ENCODE peak calls at places on chromosomes 1 and 21, in four cellular contexts. One of them, this sample, is unnamed.

GRCh38 chr1:3752400-3752945 is at the start of gene CCDC27:
- DNase-seq in H1: no peak
- DNase-seq in K562: no peak
- DNase-seq in SK-N-SH: no peak
- DNase-seq in this sample: no peak

GRCh38 chr1:61955261-61955660 is 213.0 kb downstream of the PATJ start:
- DNase-seq in H1: no peak
- DNase-seq in K562: no peak
- DNase-seq in SK-N-SH: no peak
- DNase-seq in this sample: no peak

GRCh38 chr1:213564215-213564659 is 423.5 kb upstream of the PROX1 start:
- DNase-seq in H1: no peak
- DNase-seq in K562: no peak
- DNase-seq in SK-N-SH: no peak
- DNase-seq in this sample: no peak

GRCh38 chr21:46141767-46142580 is 13.4 kb downstream of the FTCD start:
- DNase-seq in H1: no peak
- DNase-seq in K562: no peak
- DNase-seq in SK-N-SH: no peak
- DNase-seq in this sample: no peak

GRCh38 chr1:234980657-234981396 is 147.8 kb downstream of the TOMM20 start:
- DNase-seq in H1: no peak
- DNase-seq in K562: no peak
- DNase-seq in SK-N-SH: peak; percentile 39
- DNase-seq in this sample: peak; percentile 85

GRCh38 chr1:18901147-18901951 is 1.0 kb downstream of the ALDH4A1 start:
- DNase-seq in H1: no peak
- DNase-seq in K562: no peak
- DNase-seq in SK-N-SH: no peak
- DNase-seq in this sample: no peak

GRCh38 chr1:41152622-41153044 is 89.5 kb downstream of the SCMH1 start:
- DNase-seq in H1: no peak
- DNase-seq in K562: no peak
- DNase-seq in SK-N-SH: no peak
- DNase-seq in this sample: no peak

GRCh38 chr1:221741364-221741970 is 422 bp downstream of the DUSP10 start:
- DNase-seq in H1: no peak
- DNase-seq in K562: peak; percentile 31
- DNase-seq in SK-N-SH: peak; percentile 56
- DNase-seq in this sample: no peak

GRCh38 chr21:21664871-21665270 is 666.7 kb downstream of the NCAM2 start:
- DNase-seq in H1: no peak
- DNase-seq in K562: no peak
- DNase-seq in SK-N-SH: no peak
- DNase-seq in this sample: no peak

GRCh38 chr1:60765204-60765603 is 317.2 kb upstream of the NFIA start:
- DNase-seq in H1: no peak
- DNase-seq in K562: peak; percentile 58
- DNase-seq in SK-N-SH: peak; percentile 32
- DNase-seq in this sample: no peak

GRCh38 chr1:153774780-153775431 is at the start of gene SLC27A3:
- DNase-seq in H1: peak; percentile 75
- DNase-seq in K562: peak; percentile 87
- DNase-seq in SK-N-SH: peak; percentile 88
- DNase-seq in this sample: no peak

GRCh38 chr1:106456832-106457231 is 599.6 kb upstream of the PRMT6 start:
- DNase-seq in H1: no peak
- DNase-seq in K562: no peak
- DNase-seq in SK-N-SH: no peak
- DNase-seq in this sample: no peak

GRCh38 chr21:41691205-41692203 is 75.3 kb downstream of the RIPK4 start:
- DNase-seq in H1: no peak
- DNase-seq in K562: no peak
- DNase-seq in SK-N-SH: no peak
- DNase-seq in this sample: no peak

GRCh38 chr1:40782371-40782956 is 1.1 kb upstream of the KCNQ4 start:
- DNase-seq in H1: peak; percentile 76
- DNase-seq in K562: no peak
- DNase-seq in SK-N-SH: no peak
- DNase-seq in this sample: no peak

GRCh38 chr21:41931041-41931451 is 22.8 kb downstream of the C2CD2 start:
- DNase-seq in H1: no peak
- DNase-seq in K562: no peak
- DNase-seq in SK-N-SH: no peak
- DNase-seq in this sample: no peak

GRCh38 chr1:184882649-184883303 is 91.5 kb downstream of the NIBAN1 start:
- DNase-seq in H1: no peak
- DNase-seq in K562: no peak
- DNase-seq in SK-N-SH: no peak
- DNase-seq in this sample: no peak

GRCh38 chr1:115507256-115507589 is 134.5 kb upstream of the VANGL1 start:
- DNase-seq in H1: no peak
- DNase-seq in K562: no peak
- DNase-seq in SK-N-SH: peak; percentile 52
- DNase-seq in this sample: no peak

GRCh38 chr1:109134423-109134822 is 20.5 kb downstream of the ELAPOR1 start:
- DNase-seq in H1: no peak
- DNase-seq in K562: peak; percentile 71
- DNase-seq in SK-N-SH: no peak
- DNase-seq in this sample: no peak

GRCh38 chr1:183783896-183784637 is 20.9 kb upstream of the RGL1 start:
- DNase-seq in H1: no peak
- DNase-seq in K562: no peak
- DNase-seq in SK-N-SH: no peak
- DNase-seq in this sample: no peak

DNA sequence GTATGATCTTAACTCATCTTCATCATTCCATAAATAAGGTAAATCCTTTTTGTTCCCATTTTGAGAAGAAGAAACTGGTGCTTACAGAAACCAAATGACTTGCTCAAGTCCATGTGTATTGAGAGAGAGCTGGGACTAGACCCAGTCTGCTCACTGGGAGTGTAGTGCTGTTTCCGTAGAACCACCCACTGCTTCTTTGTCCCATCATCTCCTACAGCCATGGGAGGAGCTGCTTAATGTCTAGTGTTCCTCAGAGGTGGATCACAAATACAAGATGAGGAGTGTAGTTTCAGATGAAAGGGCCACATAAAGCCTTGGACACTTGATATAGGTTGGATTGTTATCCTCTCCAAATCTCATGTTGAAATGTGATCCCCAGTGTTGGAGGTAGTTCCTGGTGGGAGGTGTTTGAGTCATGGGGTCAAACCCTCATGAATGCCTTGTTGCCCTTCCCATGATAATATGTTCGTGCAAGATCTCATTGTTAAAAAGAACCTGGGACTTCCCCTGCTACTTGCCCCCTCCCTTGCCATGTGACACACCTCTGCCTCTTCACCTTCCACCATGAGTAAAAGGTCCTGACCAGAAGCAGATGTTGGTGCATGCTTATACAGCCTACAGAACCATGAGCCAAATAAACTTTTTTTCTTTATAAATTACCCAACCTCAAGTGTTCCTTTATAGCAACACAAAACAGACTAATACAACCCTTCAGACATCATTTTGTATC is 127.5 kb upstream of the DNAH14 start:
- DNase-seq in H1: no peak
- DNase-seq in K562: no peak
- DNase-seq in SK-N-SH: no peak
- DNase-seq in this sample: no peak
- TF ChIP-seq NRF1 in H1: no peak
- TF ChIP-seq NRF1 in K562: no peak
- TF ChIP-seq NRF1 in SK-N-SH: no peak
- TF ChIP-seq NRF1 in this sample: no peak

GRCh38 chr1:245585252-245585959 is 430.6 kb downstream of the KIF26B start:
- DNase-seq in H1: no peak
- DNase-seq in K562: no peak
- DNase-seq in SK-N-SH: peak; percentile 43
- DNase-seq in this sample: no peak
- TF ChIP-seq NRF1 in H1: no peak
- TF ChIP-seq NRF1 in K562: no peak
- TF ChIP-seq NRF1 in SK-N-SH: no peak
- TF ChIP-seq NRF1 in this sample: no peak

GRCh38 chr1:7503691-7504437 is 267.2 kb upstream of the VAMP3 start:
- DNase-seq in H1: no peak
- DNase-seq in K562: no peak
- DNase-seq in SK-N-SH: no peak
- DNase-seq in this sample: no peak
- TF ChIP-seq NRF1 in H1: no peak
- TF ChIP-seq NRF1 in K562: no peak
- TF ChIP-seq NRF1 in SK-N-SH: no peak
- TF ChIP-seq NRF1 in this sample: no peak

GRCh38 chr1:151342021-151342420 is 5.0 kb downstream of the RFX5 start:
- DNase-seq in H1: no peak
- DNase-seq in K562: no peak
- DNase-seq in SK-N-SH: no peak
- DNase-seq in this sample: no peak
- TF ChIP-seq NRF1 in H1: no peak
- TF ChIP-seq NRF1 in K562: no peak
- TF ChIP-seq NRF1 in SK-N-SH: no peak
- TF ChIP-seq NRF1 in this sample: no peak

DNA sequence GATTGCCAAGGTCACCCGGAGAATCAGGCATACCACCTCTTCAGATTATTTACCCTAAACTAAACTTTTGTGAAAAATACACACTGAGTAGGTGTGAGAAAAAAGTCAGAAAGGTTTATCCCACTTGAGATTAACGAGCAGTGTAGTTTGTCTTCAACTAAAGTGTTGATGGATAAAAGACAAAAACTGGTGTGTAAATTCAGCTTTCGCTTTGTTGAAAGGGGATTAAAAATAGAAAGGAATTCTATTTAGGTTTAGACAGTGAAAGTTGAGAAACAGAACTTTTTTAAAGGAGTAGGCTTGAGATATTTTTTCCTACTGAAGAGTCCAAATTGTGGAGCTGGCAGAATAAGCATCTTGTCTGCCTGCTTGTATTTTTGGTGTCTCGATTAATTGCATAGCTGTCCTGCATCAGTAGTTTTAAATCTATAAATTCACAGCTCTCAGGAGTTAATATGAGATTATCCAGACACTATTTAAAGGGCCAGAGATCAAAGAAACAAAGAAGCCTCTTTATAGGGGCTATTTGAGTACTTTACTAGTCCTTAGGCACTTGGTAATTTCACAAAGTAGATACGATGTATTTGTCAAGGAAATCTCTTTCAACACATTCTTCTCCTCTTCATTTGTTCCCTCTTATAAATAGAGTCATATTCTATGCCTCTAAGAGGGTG is 46.7 kb upstream of the RABGAP1L start:
- DNase-seq in H1: no peak
- DNase-seq in K562: no peak
- DNase-seq in SK-N-SH: no peak
- DNase-seq in this sample: no peak
- TF ChIP-seq NRF1 in H1: no peak
- TF ChIP-seq NRF1 in K562: no peak
- TF ChIP-seq NRF1 in SK-N-SH: no peak
- TF ChIP-seq NRF1 in this sample: no peak

GRCh38 chr1:201946224-201946908 is at the start of gene LMOD1:
- DNase-seq in H1: peak; percentile 84
- DNase-seq in K562: peak; percentile 63
- DNase-seq in SK-N-SH: peak; percentile 82
- DNase-seq in this sample: no peak
- TF ChIP-seq NRF1 in H1: no peak
- TF ChIP-seq NRF1 in K562: peak; percentile 42
- TF ChIP-seq NRF1 in SK-N-SH: no peak
- TF ChIP-seq NRF1 in this sample: no peak

GRCh38 chr21:36323032-36323431 is 3.0 kb downstream of the MORC3 start:
- DNase-seq in H1: no peak
- DNase-seq in K562: no peak
- DNase-seq in SK-N-SH: no peak
- DNase-seq in this sample: no peak

GRCh38 chr21:36322083-36322424 is 2.1 kb downstream of the MORC3 start:
- DNase-seq in H1: no peak
- DNase-seq in K562: no peak
- DNase-seq in SK-N-SH: no peak
- DNase-seq in this sample: no peak

GRCh38 chr21:36319767-36320420 is at the start of gene MORC3:
- DNase-seq in H1: peak; percentile 97
- DNase-seq in K562: peak; percentile 99
- DNase-seq in SK-N-SH: peak; percentile 98
- DNase-seq in this sample: peak; percentile 98

GRCh38 chr21:36320421-36321324 is 676 bp downstream of the MORC3 start:
- DNase-seq in H1: peak; percentile 79
- DNase-seq in K562: no peak
- DNase-seq in SK-N-SH: peak; percentile 81
- DNase-seq in this sample: peak; percentile 17

GRCh38 chr21:36321325-36322082 is 1.5 kb downstream of the MORC3 start:
- DNase-seq in H1: no peak
- DNase-seq in K562: peak; percentile 23
- DNase-seq in SK-N-SH: peak; percentile 63
- DNase-seq in this sample: no peak
- TF ChIP-seq NRF1 in H1: no peak
- TF ChIP-seq NRF1 in K562: no peak
- TF ChIP-seq NRF1 in SK-N-SH: no peak
- TF ChIP-seq NRF1 in this sample: no peak

GRCh38 chr1:88777604-88778149 is 93.6 kb downstream of the PKN2 start:
- DNase-seq in H1: no peak
- DNase-seq in K562: peak; percentile 14
- DNase-seq in SK-N-SH: no peak
- DNase-seq in this sample: no peak

GRCh38 chr1:88784551-88784950 is 100.5 kb downstream of the PKN2 start:
- DNase-seq in H1: no peak
- DNase-seq in K562: no peak
- DNase-seq in SK-N-SH: no peak
- DNase-seq in this sample: no peak

GRCh38 chr1:88783145-88783544 is 99.1 kb downstream of the PKN2 start:
- DNase-seq in H1: no peak
- DNase-seq in K562: no peak
- DNase-seq in SK-N-SH: no peak
- DNase-seq in this sample: no peak

GRCh38 chr1:88779880-88780279 is 95.8 kb downstream of the PKN2 start:
- DNase-seq in H1: no peak
- DNase-seq in K562: no peak
- DNase-seq in SK-N-SH: no peak
- DNase-seq in this sample: no peak

DNA sequence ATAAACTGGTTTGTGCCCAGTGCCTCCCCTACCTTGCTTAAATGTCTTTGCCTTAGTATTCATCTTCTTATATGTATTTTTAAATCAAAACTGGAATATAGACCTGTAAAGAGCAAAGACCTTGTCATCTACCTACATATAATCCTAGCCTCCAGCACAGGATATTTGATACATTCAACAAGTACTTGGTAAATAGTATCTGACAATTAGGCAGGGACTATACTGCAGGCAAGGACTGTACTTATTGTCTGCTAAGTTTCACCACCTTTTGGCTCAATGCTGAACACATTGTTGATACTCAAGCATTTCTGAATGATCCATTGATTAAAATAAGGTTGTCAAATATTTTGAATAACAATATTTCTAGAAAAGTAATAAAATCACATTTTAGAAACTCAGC is 96.4 kb downstream of the PKN2 start:
- DNase-seq in H1: no peak
- DNase-seq in K562: no peak
- DNase-seq in SK-N-SH: no peak
- DNase-seq in this sample: no peak
- TF ChIP-seq NRF1 in H1: no peak
- TF ChIP-seq NRF1 in K562: no peak
- TF ChIP-seq NRF1 in SK-N-SH: no peak
- TF ChIP-seq NRF1 in this sample: no peak